ENCODE peak calls at places on chromosomes 12 and 14, in ten cellular contexts. E is stomach, C is GM23248, R is HCT116, P is neuronal stem cell, Q is aorta, K is esophagus squamous epithelium, B is HepG2, D is tibial artery, W is lung. L is an unnamed sample.

GRCh38 chr14:59055439-59056045 is 132.9 kb upstream of the DAAM1 start:
- DNase-seq in E (peak; percentile 26), C (peak; percentile 58), R (peak; percentile 13), P (peak; percentile 33), Q (no peak), K (no peak), B (peak; percentile 21), D (peak; percentile 31), W (peak; percentile 33), L (peak; percentile 28)

GRCh38 chr12:124592481-124593160 is 25.2 kb upstream of the NCOR2 start:
- DNase-seq in E (no peak), C (no peak), R (no peak), P (no peak), Q (no peak), K (no peak), B (no peak), D (no peak), W (no peak), L (no peak)

GRCh38 chr12:89343127-89343526 is 9.2 kb downstream of the DUSP6 start:
- DNase-seq in E (no peak), C (no peak), R (no peak), P (no peak), Q (peak; percentile 94), K (no peak), B (no peak), D (peak; percentile 79), W (no peak), L (peak; percentile 51)

GRCh38 chr12:27906127-27906500 is 66.4 kb downstream of the PTHLH start:
- DNase-seq in E (no peak), C (no peak), R (no peak), P (no peak), Q (no peak), K (no peak), B (no peak), D (no peak), W (no peak), L (no peak)

GRCh38 chr12:104565606-104566243 is 109.0 kb downstream of the CHST11 start:
- DNase-seq in E (no peak), C (peak; percentile 91), R (no peak), P (no peak), Q (no peak), K (no peak), B (no peak), D (no peak), W (no peak), L (no peak)

GRCh38 chr12:113788020-113788856 is 177.9 kb downstream of the RBM19 start:
- DNase-seq in E (no peak), C (peak; percentile 48), R (no peak), P (no peak), Q (no peak), K (no peak), B (no peak), D (no peak), W (no peak), L (no peak)

GRCh38 chr14:94584591-94585280 is 3.5 kb downstream of the SERPINA5 start:
- DNase-seq in E (no peak), C (no peak), R (no peak), P (no peak), Q (peak; percentile 35), K (no peak), B (no peak), D (no peak), W (no peak), L (no peak)

GRCh38 chr12:98402081-98402480 is 113.3 kb upstream of the TMPO start:
- DNase-seq in E (no peak), C (no peak), R (peak; percentile 76), P (no peak), Q (no peak), K (no peak), B (peak; percentile 51), D (no peak), W (no peak), L (no peak)

GRCh38 chr12:132342322-132342721 is 12.9 kb upstream of the GALNT9 start:
- DNase-seq in E (no peak), C (peak; percentile 12), R (no peak), P (peak; percentile 17), Q (no peak), K (no peak), B (peak; percentile 20), D (no peak), W (no peak), L (no peak)

GRCh38 chr12:1906579-1906978 is 11.9 kb downstream of the CACNA2D4 start:
- DNase-seq in E (no peak), C (no peak), R (no peak), P (no peak), Q (no peak), K (no peak), B (no peak), D (no peak), W (no peak), L (no peak)
- H3K9me3 ChIP-seq in E (peaks cover 16% of the 10 kb centered on the region), C (no peaks in the 10 kb centered on the region), R (peaks cover 10% of the 10 kb centered on the region), P (peaks cover 4% of the 10 kb centered on the region), Q (no peaks in the 10 kb centered on the region), K (no peaks in the 10 kb centered on the region), B (peaks cover 16% of the 10 kb centered on the region), D (no peaks in the 10 kb centered on the region), W (peaks cover 15% of the 10 kb centered on the region), L (peaks cover 12% of the 10 kb centered on the region)

GRCh38 chr14:100117026-100117425 is 42.4 kb downstream of the DEGS2 start:
- DNase-seq in E (no peak), C (no peak), R (no peak), P (no peak), Q (no peak), K (no peak), B (no peak), D (no peak), W (no peak), L (peak; percentile 11)
- H3K27ac ChIP-seq in E (no peak overlapping the region), C (no peak overlapping the region), R (no peak overlapping the region), P (no peak overlapping the region), Q (no peak overlapping the region), K (no peak overlapping the region), B (no peak overlapping the region), D (no peak overlapping the region), W (no peak overlapping the region), L (no peak overlapping the region)

DNA sequence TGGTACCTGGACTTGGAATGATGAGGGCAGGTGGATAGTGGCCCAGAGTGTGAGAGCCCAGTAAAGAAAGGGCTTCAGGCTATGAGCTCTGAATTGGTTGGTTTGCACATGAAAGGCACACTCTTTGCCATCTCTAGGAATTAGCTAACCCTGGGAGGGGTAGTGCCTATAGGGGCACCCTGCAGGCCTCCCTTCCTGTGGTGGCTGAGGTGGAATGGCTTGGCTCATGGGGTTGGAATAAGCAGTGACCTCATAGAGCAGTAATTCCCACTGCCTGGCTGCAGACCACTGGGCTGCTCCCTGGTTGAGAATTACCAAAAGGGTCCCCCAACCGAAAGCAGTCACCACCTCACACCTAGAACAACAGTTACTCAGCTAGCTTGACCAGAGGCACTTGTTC is 42.7 kb downstream of the ASCL4 start:
- DNase-seq in E (no peak), C (no peak), R (no peak), P (no peak), Q (no peak), K (no peak), B (no peak), D (no peak), W (no peak), L (no peak)
- H3K4me3 ChIP-seq in E (no peak overlapping the region), C (no peak overlapping the region), R (no peak overlapping the region), P (no peak overlapping the region), Q (no peak overlapping the region), K (no peak overlapping the region), B (no peak overlapping the region), D (no peak overlapping the region), W (no peak overlapping the region), L (no peak overlapping the region)

DNA sequence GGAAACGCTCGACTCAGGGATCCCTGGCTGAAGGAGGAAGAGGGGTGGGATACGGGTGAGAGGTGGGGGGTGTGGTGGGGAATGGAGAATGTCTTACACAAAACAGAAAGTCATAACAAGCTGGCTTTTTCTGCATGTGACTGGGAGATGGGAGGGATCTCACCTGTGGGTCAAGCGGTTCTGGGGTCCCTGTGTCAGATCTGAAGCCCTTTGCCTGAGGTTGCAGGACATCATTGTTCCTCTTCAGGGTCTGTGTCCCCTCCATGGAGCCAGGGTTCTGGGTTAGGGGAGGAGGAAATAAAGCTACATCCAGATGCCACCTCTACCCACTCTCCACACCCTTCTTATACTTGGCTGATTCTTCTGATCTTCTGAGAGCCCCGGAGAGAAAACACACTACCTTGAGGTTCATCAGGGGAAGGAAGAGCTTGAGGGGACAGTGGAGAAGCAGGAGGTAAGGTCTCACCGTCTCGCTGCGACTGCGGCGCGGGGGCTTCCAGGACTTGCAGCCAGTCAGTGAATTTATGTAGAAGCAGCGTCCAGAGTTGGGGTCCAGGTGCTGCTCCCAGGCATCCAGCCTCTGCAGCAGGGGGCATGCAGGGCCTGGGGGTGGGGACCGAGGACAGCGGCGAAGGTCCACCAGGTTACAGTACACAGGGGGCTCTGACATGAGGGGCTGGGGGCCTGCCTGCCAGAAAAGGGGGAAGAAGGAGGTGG is 2.5 kb downstream of the ARHGAP9 start:
- DNase-seq in E (no peak), C (no peak), R (no peak), P (no peak), Q (peak; percentile 68), K (no peak), B (no peak), D (no peak), W (no peak), L (no peak)
- H3K9me3 ChIP-seq in E (no peaks in the 10 kb centered on the region), C (no peaks in the 10 kb centered on the region), R (no peaks in the 10 kb centered on the region), P (peaks cover 4% of the 10 kb centered on the region), Q (no peaks in the 10 kb centered on the region), K (no peaks in the 10 kb centered on the region), B (no peaks in the 10 kb centered on the region), D (no peaks in the 10 kb centered on the region), W (no peaks in the 10 kb centered on the region), L (no peaks in the 10 kb centered on the region)

GRCh38 chr14:101970830-101971400 is 6.5 kb downstream of the DYNC1H1 start:
- DNase-seq in E (no peak), C (no peak), R (no peak), P (no peak), Q (no peak), K (no peak), B (no peak), D (no peak), W (no peak), L (no peak)

GRCh38 chr14:101969480-101969879 is 5.1 kb downstream of the DYNC1H1 start:
- DNase-seq in E (no peak), C (no peak), R (no peak), P (no peak), Q (no peak), K (no peak), B (no peak), D (no peak), W (no peak), L (no peak)

GRCh38 chr14:101975231-101975630 is 10.9 kb downstream of the DYNC1H1 start:
- DNase-seq in E (no peak), C (no peak), R (no peak), P (no peak), Q (no peak), K (no peak), B (no peak), D (no peak), W (no peak), L (no peak)

GRCh38 chr14:101972126-101972785 is 7.9 kb downstream of the DYNC1H1 start:
- DNase-seq in E (peak; percentile 76), C (peak; percentile 100), R (peak; percentile 91), P (no peak), Q (peak; percentile 89), K (no peak), B (peak; percentile 90), D (peak; percentile 93), W (peak; percentile 88), L (peak; percentile 75)

DNA sequence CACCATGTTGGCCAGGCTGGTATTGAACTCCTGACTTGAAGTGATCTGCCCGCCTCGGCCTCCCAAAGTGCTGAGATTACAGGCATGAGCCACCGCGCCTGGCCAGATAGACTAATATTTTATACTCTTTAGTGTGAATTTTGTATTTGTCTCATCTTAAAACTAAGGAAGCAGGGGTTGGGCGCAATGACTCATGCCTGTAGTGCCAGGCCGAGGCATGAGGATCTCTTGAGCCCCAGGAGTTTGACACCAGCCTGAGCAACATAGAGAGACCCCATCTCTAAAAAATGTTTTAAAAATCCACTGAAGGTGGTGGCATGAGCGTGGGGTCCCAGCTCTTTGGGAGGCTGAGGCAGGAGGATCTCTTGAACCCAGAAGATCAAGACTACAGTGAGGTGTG is 9.0 kb downstream of the DYNC1H1 start:
- DNase-seq in E (no peak), C (peak; percentile 58), R (no peak), P (no peak), Q (no peak), K (no peak), B (no peak), D (no peak), W (no peak), L (no peak)
- H3K27ac ChIP-seq in E (peak overlapping the region; percentile 78), C (peak overlapping the region; percentile 95), R (peak overlapping the region; percentile 62), P (no peak overlapping the region), Q (no peak overlapping the region), K (peak overlapping the region; percentile 48), B (no peak overlapping the region), D (peak overlapping the region; percentile 29), W (peak overlapping the region; percentile 52), L (no peak overlapping the region)

L was measured in body of pancreas.